ENCODE peak calls at places on chromosomes 3 and 15, in eight cellular contexts. M is stimulated activated CD8-positive, alpha-beta memory T cell treated with anti-CD3 and anti-CD28 coated beads, Interleukin-15, amount 100 ng/mL, for 4 hours; B is H4; J is cardiac muscle cell; R is NAMALWA; S is astrocyte of the spinal cord; F is ureter; N is caudate nucleus. A is an unnamed sample.

GRCh38 chr3:104960579-104960978 is 406.1 kb upstream of the ALCAM start:
- DNase-seq in M (no peak), B (no peak), J (no peak), R (no peak), S (no peak), F (no peak), N (no peak), A (no peak)

GRCh38 chr3:68876112-68876713 is 56.1 kb downstream of the TAFA4 start:
- DNase-seq in M (no peak), B (peak; percentile 37), J (peak; percentile 82), R (peak; percentile 60), S (peak; percentile 77), F (peak; percentile 49), N (no peak), A (peak; percentile 43)

GRCh38 chr3:74271541-74271940 is 342.9 kb downstream of the CNTN3 start:
- DNase-seq in M (no peak), B (no peak), J (no peak), R (no peak), S (no peak), F (no peak), N (no peak), A (no peak)

GRCh38 chr3:172129868-172130751 is 90.7 kb downstream of the FNDC3B start:
- DNase-seq in M (peak; percentile 52), B (peak; percentile 98), J (peak; percentile 99), R (no peak), S (peak; percentile 98), F (peak; percentile 92), N (no peak), A (peak; percentile 98)

GRCh38 chr15:82047493-82048446 is 2.0 kb upstream of the MEX3B start:
- DNase-seq in M (no peak), B (no peak), J (peak; percentile 50), R (no peak), S (peak; percentile 38), F (peak; percentile 48), N (no peak), A (no peak)

GRCh38 chr3:104018541-104018940 is 1348.2 kb upstream of the ALCAM start:
- DNase-seq in M (no peak), B (no peak), J (no peak), R (no peak), S (no peak), F (no peak), N (no peak), A (no peak)

GRCh38 chr15:49492834-49493233 is 69.8 kb downstream of the FGF7 start:
- DNase-seq in M (no peak), B (no peak), J (peak; percentile 42), R (no peak), S (no peak), F (no peak), N (no peak), A (no peak)

GRCh38 chr15:100732359-100733055 is 130.1 kb downstream of the ASB7 start:
- DNase-seq in M (no peak), B (no peak), J (no peak), R (no peak), S (peak; percentile 45), F (no peak), N (no peak), A (no peak)

GRCh38 chr3:97993526-97993925 is 21.3 kb upstream of the RIOX2 start:
- DNase-seq in M (no peak), B (no peak), J (no peak), R (no peak), S (no peak), F (no peak), N (no peak), A (no peak)

GRCh38 chr15:51390932-51391432 is 49.5 kb downstream of the GLDN start:
- DNase-seq in M (no peak), B (no peak), J (no peak), R (no peak), S (peak; percentile 40), F (no peak), N (no peak), A (no peak)

GRCh38 chr3:13501527-13501926 is 21.4 kb downstream of the HDAC11 start:
- DNase-seq in M (no peak), B (no peak), J (no peak), R (no peak), S (no peak), F (no peak), N (no peak), A (no peak)

GRCh38 chr3:177574232-177574856 is 377.1 kb upstream of the TBL1XR1 start:
- DNase-seq in M (no peak), B (peak; percentile 85), J (peak; percentile 95), R (no peak), S (peak; percentile 83), F (peak; percentile 56), N (no peak), A (no peak)

GRCh38 chr15:31292391-31293020 is 34.1 kb upstream of the KLF13 start:
- DNase-seq in M (no peak), B (no peak), J (peak; percentile 33), R (no peak), S (no peak), F (no peak), N (peak; percentile 61), A (peak; percentile 63)

GRCh38 chr3:50089603-50089945 is 855 bp downstream of the RBM5 start:
- DNase-seq in M (no peak), B (no peak), J (peak; percentile 28), R (no peak), S (peak; percentile 51), F (no peak), N (no peak), A (no peak)

GRCh38 chr3:142447308-142447851 is 457 bp downstream of the XRN1 start:
- DNase-seq in M (peak; percentile 19), B (peak; percentile 16), J (peak; percentile 61), R (peak; percentile 66), S (peak; percentile 61), F (peak; percentile 46), N (no peak), A (peak; percentile 39)

GRCh38 chr3:122074621-122075265 is 19.6 kb downstream of the CD86 start:
- DNase-seq in M (no peak), B (no peak), J (peak; percentile 20), R (peak; percentile 34), S (no peak), F (no peak), N (no peak), A (no peak)

A was measured in COLO829.